ENCODE peak calls at places on chromosome 19, in six cellular contexts. One of them, this sample, is unnamed.

GRCh38 chr19:48624791-48625723 is 5.8 kb downstream of the SPHK2 start:
- DNase-seq in brain pericyte: no peak
- DNase-seq in stimulated activated CD4-positive, alpha-beta T cell treated with anti-CD3 and anti-CD28 coated beads, Interleukin-4, amount 100 ng/mL, for 1 hour: no peak
- DNase-seq in activated CD4-positive, alpha-beta T cell treated with anti-CD3 and anti-CD28 coated beads, Interleukin-2, amount 50 U/mL, for 24 hours: no peak
- DNase-seq in fibroblast of the aortic adventitia: no peak
- DNase-seq in K562: no peak
- DNase-seq in this sample: no peak

GRCh38 chr19:1171755-1172352 is 2.2 kb downstream of the SBNO2 start:
- DNase-seq in brain pericyte: no peak
- DNase-seq in activated CD4-positive, alpha-beta T cell treated with anti-CD3 and anti-CD28 coated beads, Interleukin-2, amount 50 U/mL, for 24 hours: no peak
- DNase-seq in fibroblast of the aortic adventitia: peak; percentile 33
- DNase-seq in stimulated activated CD4-positive, alpha-beta T cell treated with anti-CD3 and anti-CD28 coated beads, Interleukin-4, amount 100 ng/mL, for 1 hour: no peak
- DNase-seq in K562: no peak
- DNase-seq in this sample: no peak

GRCh38 chr19:32357720-32358119 is 12.3 kb downstream of the ZNF507 start:
- DNase-seq in fibroblast of the aortic adventitia: no peak
- DNase-seq in K562: no peak
- DNase-seq in brain pericyte: no peak
- DNase-seq in stimulated activated CD4-positive, alpha-beta T cell treated with anti-CD3 and anti-CD28 coated beads, Interleukin-4, amount 100 ng/mL, for 1 hour: no peak
- DNase-seq in activated CD4-positive, alpha-beta T cell treated with anti-CD3 and anti-CD28 coated beads, Interleukin-2, amount 50 U/mL, for 24 hours: no peak
- DNase-seq in this sample: no peak

GRCh38 chr19:18741566-18742121 is 49.5 kb downstream of the COMP start:
- DNase-seq in brain pericyte: no peak
- DNase-seq in activated CD4-positive, alpha-beta T cell treated with anti-CD3 and anti-CD28 coated beads, Interleukin-2, amount 50 U/mL, for 24 hours: no peak
- DNase-seq in fibroblast of the aortic adventitia: no peak
- DNase-seq in stimulated activated CD4-positive, alpha-beta T cell treated with anti-CD3 and anti-CD28 coated beads, Interleukin-4, amount 100 ng/mL, for 1 hour: no peak
- DNase-seq in K562: no peak
- DNase-seq in this sample: no peak

GRCh38 chr19:1526979-1527649 is 3.2 kb downstream of the PLK5 start:
- DNase-seq in stimulated activated CD4-positive, alpha-beta T cell treated with anti-CD3 and anti-CD28 coated beads, Interleukin-4, amount 100 ng/mL, for 1 hour: no peak
- DNase-seq in fibroblast of the aortic adventitia: no peak
- DNase-seq in activated CD4-positive, alpha-beta T cell treated with anti-CD3 and anti-CD28 coated beads, Interleukin-2, amount 50 U/mL, for 24 hours: no peak
- DNase-seq in brain pericyte: no peak
- DNase-seq in K562: no peak
- DNase-seq in this sample: no peak

GRCh38 chr19:45693168-45693788 is 812 bp downstream of the QPCTL start:
- DNase-seq in activated CD4-positive, alpha-beta T cell treated with anti-CD3 and anti-CD28 coated beads, Interleukin-2, amount 50 U/mL, for 24 hours: peak; percentile 66
- DNase-seq in brain pericyte: no peak
- DNase-seq in stimulated activated CD4-positive, alpha-beta T cell treated with anti-CD3 and anti-CD28 coated beads, Interleukin-4, amount 100 ng/mL, for 1 hour: peak; percentile 81
- DNase-seq in K562: peak; percentile 80
- DNase-seq in fibroblast of the aortic adventitia: peak; percentile 68
- DNase-seq in this sample: peak; percentile 74

GRCh38 chr19:29805026-29805925 is 6.5 kb upstream of the CCNE1 start:
- DNase-seq in K562: no peak
- DNase-seq in brain pericyte: no peak
- DNase-seq in fibroblast of the aortic adventitia: peak; percentile 32
- DNase-seq in stimulated activated CD4-positive, alpha-beta T cell treated with anti-CD3 and anti-CD28 coated beads, Interleukin-4, amount 100 ng/mL, for 1 hour: no peak
- DNase-seq in activated CD4-positive, alpha-beta T cell treated with anti-CD3 and anti-CD28 coated beads, Interleukin-2, amount 50 U/mL, for 24 hours: no peak
- DNase-seq in this sample: no peak

GRCh38 chr19:58060231-58060630 is 1.1 kb downstream of the ZNF135 start:
- DNase-seq in fibroblast of the aortic adventitia: no peak
- DNase-seq in K562: no peak
- DNase-seq in brain pericyte: no peak
- DNase-seq in stimulated activated CD4-positive, alpha-beta T cell treated with anti-CD3 and anti-CD28 coated beads, Interleukin-4, amount 100 ng/mL, for 1 hour: no peak
- DNase-seq in activated CD4-positive, alpha-beta T cell treated with anti-CD3 and anti-CD28 coated beads, Interleukin-2, amount 50 U/mL, for 24 hours: no peak
- DNase-seq in this sample: no peak

GRCh38 chr19:54448037-54448773 is 794 bp upstream of the LENG8 start:
- DNase-seq in stimulated activated CD4-positive, alpha-beta T cell treated with anti-CD3 and anti-CD28 coated beads, Interleukin-4, amount 100 ng/mL, for 1 hour: peak; percentile 49
- DNase-seq in activated CD4-positive, alpha-beta T cell treated with anti-CD3 and anti-CD28 coated beads, Interleukin-2, amount 50 U/mL, for 24 hours: no peak
- DNase-seq in brain pericyte: no peak
- DNase-seq in fibroblast of the aortic adventitia: peak; percentile 66
- DNase-seq in K562: peak; percentile 59
- DNase-seq in this sample: peak; percentile 34

GRCh38 chr19:19274146-19274545 is 1.0 kb upstream of the TM6SF2 start:
- DNase-seq in activated CD4-positive, alpha-beta T cell treated with anti-CD3 and anti-CD28 coated beads, Interleukin-2, amount 50 U/mL, for 24 hours: no peak
- DNase-seq in fibroblast of the aortic adventitia: no peak
- DNase-seq in stimulated activated CD4-positive, alpha-beta T cell treated with anti-CD3 and anti-CD28 coated beads, Interleukin-4, amount 100 ng/mL, for 1 hour: no peak
- DNase-seq in brain pericyte: no peak
- DNase-seq in K562: no peak
- DNase-seq in this sample: no peak

GRCh38 chr19:55520691-55521292 is 16.1 kb downstream of the SBK2 start:
- DNase-seq in K562: no peak
- DNase-seq in fibroblast of the aortic adventitia: no peak
- DNase-seq in stimulated activated CD4-positive, alpha-beta T cell treated with anti-CD3 and anti-CD28 coated beads, Interleukin-4, amount 100 ng/mL, for 1 hour: no peak
- DNase-seq in brain pericyte: no peak
- DNase-seq in activated CD4-positive, alpha-beta T cell treated with anti-CD3 and anti-CD28 coated beads, Interleukin-2, amount 50 U/mL, for 24 hours: no peak
- DNase-seq in this sample: no peak

GRCh38 chr19:57800696-57801095 is 14.0 kb downstream of the ZNF552 start:
- DNase-seq in K562: no peak
- DNase-seq in stimulated activated CD4-positive, alpha-beta T cell treated with anti-CD3 and anti-CD28 coated beads, Interleukin-4, amount 100 ng/mL, for 1 hour: no peak
- DNase-seq in brain pericyte: no peak
- DNase-seq in fibroblast of the aortic adventitia: no peak
- DNase-seq in activated CD4-positive, alpha-beta T cell treated with anti-CD3 and anti-CD28 coated beads, Interleukin-2, amount 50 U/mL, for 24 hours: no peak
- DNase-seq in this sample: no peak

GRCh38 chr19:57434386-57435061 is 601 bp upstream of the ZNF749 start:
- DNase-seq in K562: no peak
- DNase-seq in stimulated activated CD4-positive, alpha-beta T cell treated with anti-CD3 and anti-CD28 coated beads, Interleukin-4, amount 100 ng/mL, for 1 hour: no peak
- DNase-seq in fibroblast of the aortic adventitia: no peak
- DNase-seq in brain pericyte: no peak
- DNase-seq in activated CD4-positive, alpha-beta T cell treated with anti-CD3 and anti-CD28 coated beads, Interleukin-2, amount 50 U/mL, for 24 hours: no peak
- DNase-seq in this sample: no peak

GRCh38 chr19:19260842-19261241 is 12.3 kb downstream of the TM6SF2 start:
- DNase-seq in brain pericyte: no peak
- DNase-seq in activated CD4-positive, alpha-beta T cell treated with anti-CD3 and anti-CD28 coated beads, Interleukin-2, amount 50 U/mL, for 24 hours: no peak
- DNase-seq in fibroblast of the aortic adventitia: no peak
- DNase-seq in stimulated activated CD4-positive, alpha-beta T cell treated with anti-CD3 and anti-CD28 coated beads, Interleukin-4, amount 100 ng/mL, for 1 hour: no peak
- DNase-seq in K562: no peak
- DNase-seq in this sample: no peak

GRCh38 chr19:45860359-45861259 is 2.3 kb downstream of the SYMPK start:
- DNase-seq in brain pericyte: no peak
- DNase-seq in activated CD4-positive, alpha-beta T cell treated with anti-CD3 and anti-CD28 coated beads, Interleukin-2, amount 50 U/mL, for 24 hours: no peak
- DNase-seq in stimulated activated CD4-positive, alpha-beta T cell treated with anti-CD3 and anti-CD28 coated beads, Interleukin-4, amount 100 ng/mL, for 1 hour: no peak
- DNase-seq in fibroblast of the aortic adventitia: no peak
- DNase-seq in K562: no peak
- DNase-seq in this sample: no peak

This sample was measured in activated T-cell treated with anti-CD3 and anti-CD28 coated beads for 48 hours.